ENCODE peak calls at places on chromosomes 2 and 18, in nine cellular contexts. One of them, this sample, is unnamed.

GRCh38 chr2:128558895-128559532 is 240.3 kb upstream of the HS6ST1 start:
- DNase-seq in body of pancreas: no peak
- DNase-seq in A549: no peak
- DNase-seq in OCI-LY7: no peak
- DNase-seq in right lobe of liver: no peak
- DNase-seq in tibial artery: no peak
- DNase-seq in SJSA1: no peak
- DNase-seq in PC-9: peak; percentile 89
- DNase-seq in transverse colon: no peak
- DNase-seq in this sample: peak; percentile 10

GRCh38 chr2:94762600-94762999 is 108.6 kb upstream of the TEKT4 start:
- DNase-seq in body of pancreas: no peak
- DNase-seq in A549: no peak
- DNase-seq in OCI-LY7: no peak
- DNase-seq in right lobe of liver: no peak
- DNase-seq in tibial artery: no peak
- DNase-seq in SJSA1: no peak
- DNase-seq in PC-9: peak; percentile 49
- DNase-seq in transverse colon: no peak
- DNase-seq in this sample: no peak

GRCh38 chr2:238929242-238930081 is 81.6 kb downstream of the TWIST2 start:
- DNase-seq in body of pancreas: no peak
- DNase-seq in A549: no peak
- DNase-seq in OCI-LY7: no peak
- DNase-seq in right lobe of liver: no peak
- DNase-seq in tibial artery: peak; percentile 76
- DNase-seq in SJSA1: peak; percentile 67
- DNase-seq in PC-9: no peak
- DNase-seq in transverse colon: peak; percentile 22
- DNase-seq in this sample: peak; percentile 66

GRCh38 chr2:137929504-137929886 is 34.8 kb upstream of the HNMT start:
- DNase-seq in body of pancreas: no peak
- DNase-seq in A549: no peak
- DNase-seq in OCI-LY7: no peak
- DNase-seq in right lobe of liver: no peak
- DNase-seq in tibial artery: no peak
- DNase-seq in SJSA1: no peak
- DNase-seq in PC-9: no peak
- DNase-seq in transverse colon: no peak
- DNase-seq in this sample: no peak

GRCh38 chr2:141381946-141382345 is 748.9 kb downstream of the LRP1B start:
- DNase-seq in body of pancreas: no peak
- DNase-seq in A549: no peak
- DNase-seq in OCI-LY7: no peak
- DNase-seq in right lobe of liver: no peak
- DNase-seq in tibial artery: no peak
- DNase-seq in SJSA1: no peak
- DNase-seq in PC-9: no peak
- DNase-seq in transverse colon: no peak
- DNase-seq in this sample: no peak

GRCh38 chr2:173451137-173451536 is 96.5 kb downstream of the CDCA7 start:
- DNase-seq in body of pancreas: no peak
- DNase-seq in A549: no peak
- DNase-seq in OCI-LY7: no peak
- DNase-seq in right lobe of liver: no peak
- DNase-seq in tibial artery: no peak
- DNase-seq in SJSA1: no peak
- DNase-seq in PC-9: no peak
- DNase-seq in transverse colon: no peak
- DNase-seq in this sample: no peak

GRCh38 chr2:239777219-239777618 is 247.9 kb downstream of the NDUFA10 start:
- DNase-seq in body of pancreas: no peak
- DNase-seq in A549: no peak
- DNase-seq in OCI-LY7: no peak
- DNase-seq in right lobe of liver: no peak
- DNase-seq in tibial artery: peak; percentile 9
- DNase-seq in SJSA1: no peak
- DNase-seq in PC-9: no peak
- DNase-seq in transverse colon: no peak
- DNase-seq in this sample: no peak

GRCh38 chr2:61720911-61721310 is 132.9 kb downstream of the FAM161A start:
- DNase-seq in body of pancreas: no peak
- DNase-seq in A549: no peak
- DNase-seq in OCI-LY7: no peak
- DNase-seq in right lobe of liver: no peak
- DNase-seq in tibial artery: no peak
- DNase-seq in SJSA1: no peak
- DNase-seq in PC-9: no peak
- DNase-seq in transverse colon: no peak
- DNase-seq in this sample: no peak

GRCh38 chr2:68318686-68319396 is 908 bp downstream of the CNRIP1 start:
- DNase-seq in body of pancreas: no peak
- DNase-seq in A549: peak; percentile 6
- DNase-seq in OCI-LY7: no peak
- DNase-seq in right lobe of liver: peak; percentile 28
- DNase-seq in tibial artery: peak; percentile 43
- DNase-seq in SJSA1: no peak
- DNase-seq in PC-9: no peak
- DNase-seq in transverse colon: peak; percentile 10
- DNase-seq in this sample: peak; percentile 21

GRCh38 chr2:188291142-188291616 is 495 bp upstream of the GULP1 start:
- DNase-seq in body of pancreas: peak; percentile 66
- DNase-seq in A549: peak; percentile 54
- DNase-seq in OCI-LY7: no peak
- DNase-seq in right lobe of liver: no peak
- DNase-seq in tibial artery: no peak
- DNase-seq in SJSA1: no peak
- DNase-seq in PC-9: no peak
- DNase-seq in transverse colon: peak; percentile 15
- DNase-seq in this sample: peak; percentile 52

GRCh38 chr2:4973973-4974372 is 718.2 kb upstream of the SOX11 start:
- DNase-seq in body of pancreas: no peak
- DNase-seq in A549: no peak
- DNase-seq in OCI-LY7: no peak
- DNase-seq in right lobe of liver: no peak
- DNase-seq in tibial artery: no peak
- DNase-seq in SJSA1: no peak
- DNase-seq in PC-9: no peak
- DNase-seq in transverse colon: no peak
- DNase-seq in this sample: no peak

GRCh38 chr18:27887287-27887686 is 289.6 kb downstream of the CDH2 start:
- DNase-seq in body of pancreas: no peak
- DNase-seq in A549: peak; percentile 14
- DNase-seq in OCI-LY7: no peak
- DNase-seq in right lobe of liver: no peak
- DNase-seq in tibial artery: no peak
- DNase-seq in SJSA1: no peak
- DNase-seq in PC-9: no peak
- DNase-seq in transverse colon: no peak
- DNase-seq in this sample: no peak

GRCh38 chr18:29321561-29321960 is 1144.6 kb upstream of the CDH2 start:
- DNase-seq in body of pancreas: no peak
- DNase-seq in A549: no peak
- DNase-seq in OCI-LY7: no peak
- DNase-seq in right lobe of liver: no peak
- DNase-seq in tibial artery: no peak
- DNase-seq in SJSA1: no peak
- DNase-seq in PC-9: no peak
- DNase-seq in transverse colon: no peak
- DNase-seq in this sample: no peak

GRCh38 chr2:99386011-99386410 is 48.8 kb downstream of the EIF5B start:
- DNase-seq in body of pancreas: no peak
- DNase-seq in A549: no peak
- DNase-seq in OCI-LY7: no peak
- DNase-seq in right lobe of liver: no peak
- DNase-seq in tibial artery: no peak
- DNase-seq in SJSA1: no peak
- DNase-seq in PC-9: no peak
- DNase-seq in transverse colon: no peak
- DNase-seq in this sample: no peak

GRCh38 chr2:99389946-99390345 is 52.8 kb downstream of the EIF5B start:
- DNase-seq in body of pancreas: no peak
- DNase-seq in A549: no peak
- DNase-seq in OCI-LY7: no peak
- DNase-seq in right lobe of liver: no peak
- DNase-seq in tibial artery: no peak
- DNase-seq in SJSA1: no peak
- DNase-seq in PC-9: no peak
- DNase-seq in transverse colon: no peak
- DNase-seq in this sample: no peak

GRCh38 chr2:99389371-99389770 is 52.2 kb downstream of the EIF5B start:
- DNase-seq in body of pancreas: no peak
- DNase-seq in A549: no peak
- DNase-seq in OCI-LY7: no peak
- DNase-seq in right lobe of liver: no peak
- DNase-seq in tibial artery: no peak
- DNase-seq in SJSA1: no peak
- DNase-seq in PC-9: no peak
- DNase-seq in transverse colon: no peak
- DNase-seq in this sample: no peak

GRCh38 chr2:99388892-99389291 is 51.7 kb downstream of the EIF5B start:
- DNase-seq in body of pancreas: no peak
- DNase-seq in A549: no peak
- DNase-seq in OCI-LY7: no peak
- DNase-seq in right lobe of liver: no peak
- DNase-seq in tibial artery: no peak
- DNase-seq in SJSA1: no peak
- DNase-seq in PC-9: no peak
- DNase-seq in transverse colon: no peak
- DNase-seq in this sample: no peak
- H3K27ac ChIP-seq in body of pancreas: no peak overlapping the region
- H3K27ac ChIP-seq in A549: no peak overlapping the region
- H3K27ac ChIP-seq in OCI-LY7: no peak overlapping the region
- H3K27ac ChIP-seq in right lobe of liver: no peak overlapping the region
- H3K27ac ChIP-seq in tibial artery: no peak overlapping the region
- H3K27ac ChIP-seq in SJSA1: no peak overlapping the region
- H3K27ac ChIP-seq in PC-9: no peak overlapping the region
- H3K27ac ChIP-seq in transverse colon: no peak overlapping the region
- H3K27ac ChIP-seq in this sample: no peak overlapping the region

GRCh38 chr2:219056896-219057708 is 3.6 kb downstream of the IHH start:
- DNase-seq in body of pancreas: no peak
- DNase-seq in A549: no peak
- DNase-seq in OCI-LY7: no peak
- DNase-seq in right lobe of liver: no peak
- DNase-seq in tibial artery: no peak
- DNase-seq in SJSA1: no peak
- DNase-seq in PC-9: no peak
- DNase-seq in transverse colon: no peak
- DNase-seq in this sample: peak; percentile 21
- H3K4me3 ChIP-seq in body of pancreas: no peak overlapping the region
- H3K4me3 ChIP-seq in A549: no peak overlapping the region
- H3K4me3 ChIP-seq in OCI-LY7: no peak overlapping the region
- H3K4me3 ChIP-seq in right lobe of liver: no peak overlapping the region
- H3K4me3 ChIP-seq in tibial artery: no peak overlapping the region
- H3K4me3 ChIP-seq in SJSA1: no peak overlapping the region
- H3K4me3 ChIP-seq in PC-9: no peak overlapping the region
- H3K4me3 ChIP-seq in transverse colon: peak overlapping the region; percentile 68
- H3K4me3 ChIP-seq in this sample: no peak overlapping the region

GRCh38 chr2:54478899-54479298 is 22.8 kb downstream of the SPTBN1 start:
- DNase-seq in body of pancreas: no peak
- DNase-seq in A549: no peak
- DNase-seq in OCI-LY7: no peak
- DNase-seq in right lobe of liver: no peak
- DNase-seq in tibial artery: no peak
- DNase-seq in SJSA1: no peak
- DNase-seq in PC-9: no peak
- DNase-seq in transverse colon: no peak
- DNase-seq in this sample: no peak

GRCh38 chr2:54473876-54474275 is 17.7 kb downstream of the SPTBN1 start:
- DNase-seq in body of pancreas: no peak
- DNase-seq in A549: no peak
- DNase-seq in OCI-LY7: no peak
- DNase-seq in right lobe of liver: no peak
- DNase-seq in tibial artery: no peak
- DNase-seq in SJSA1: no peak
- DNase-seq in PC-9: no peak
- DNase-seq in transverse colon: no peak
- DNase-seq in this sample: no peak

GRCh38 chr2:54476852-54477251 is 20.7 kb downstream of the SPTBN1 start:
- DNase-seq in body of pancreas: no peak
- DNase-seq in A549: no peak
- DNase-seq in OCI-LY7: no peak
- DNase-seq in right lobe of liver: no peak
- DNase-seq in tibial artery: no peak
- DNase-seq in SJSA1: no peak
- DNase-seq in PC-9: no peak
- DNase-seq in transverse colon: no peak
- DNase-seq in this sample: no peak

GRCh38 chr2:54475919-54476318 is 19.8 kb downstream of the SPTBN1 start:
- DNase-seq in body of pancreas: no peak
- DNase-seq in A549: no peak
- DNase-seq in OCI-LY7: no peak
- DNase-seq in right lobe of liver: no peak
- DNase-seq in tibial artery: no peak
- DNase-seq in SJSA1: no peak
- DNase-seq in PC-9: no peak
- DNase-seq in transverse colon: no peak
- DNase-seq in this sample: no peak

DNA sequence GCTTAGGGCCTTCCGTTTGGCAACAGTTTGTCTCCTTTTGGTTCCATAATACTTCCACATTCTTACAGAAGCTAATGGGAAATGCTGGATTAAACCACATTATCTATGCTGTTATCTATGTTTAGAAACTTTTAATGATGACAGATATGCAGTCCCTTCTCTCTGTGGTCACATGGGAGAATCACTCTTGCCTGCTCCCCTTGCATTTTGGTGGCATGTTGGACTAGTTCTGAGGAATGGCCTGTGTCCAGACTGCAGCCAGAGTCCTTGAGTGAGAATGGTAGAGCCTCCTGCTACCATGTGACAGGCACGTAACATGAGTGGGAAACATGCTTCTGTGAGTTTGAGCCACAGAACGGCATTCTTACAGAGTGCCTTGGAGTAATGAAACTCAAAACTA is 19.2 kb downstream of the SPTBN1 start:
- DNase-seq in body of pancreas: peak; percentile 15
- DNase-seq in A549: no peak
- DNase-seq in OCI-LY7: no peak
- DNase-seq in right lobe of liver: no peak
- DNase-seq in tibial artery: no peak
- DNase-seq in SJSA1: no peak
- DNase-seq in PC-9: no peak
- DNase-seq in transverse colon: no peak
- DNase-seq in this sample: no peak
- H3K4me1 ChIP-seq in body of pancreas: peaks cover 27% of the 10 kb centered on the region
- H3K4me1 ChIP-seq in A549: peaks cover 68% of the 10 kb centered on the region
- H3K4me1 ChIP-seq in OCI-LY7: peaks cover 14% of the 10 kb centered on the region
- H3K4me1 ChIP-seq in right lobe of liver: no peaks in the 10 kb centered on the region
- H3K4me1 ChIP-seq in tibial artery: peaks cover 48% of the 10 kb centered on the region
- H3K4me1 ChIP-seq in SJSA1: peaks cover 36% of the 10 kb centered on the region
- H3K4me1 ChIP-seq in PC-9: peaks cover 10% of the 10 kb centered on the region
- H3K4me1 ChIP-seq in transverse colon: peaks cover 28% of the 10 kb centered on the region
- H3K4me1 ChIP-seq in this sample: peaks cover 69% of the 10 kb centered on the region

DNA sequence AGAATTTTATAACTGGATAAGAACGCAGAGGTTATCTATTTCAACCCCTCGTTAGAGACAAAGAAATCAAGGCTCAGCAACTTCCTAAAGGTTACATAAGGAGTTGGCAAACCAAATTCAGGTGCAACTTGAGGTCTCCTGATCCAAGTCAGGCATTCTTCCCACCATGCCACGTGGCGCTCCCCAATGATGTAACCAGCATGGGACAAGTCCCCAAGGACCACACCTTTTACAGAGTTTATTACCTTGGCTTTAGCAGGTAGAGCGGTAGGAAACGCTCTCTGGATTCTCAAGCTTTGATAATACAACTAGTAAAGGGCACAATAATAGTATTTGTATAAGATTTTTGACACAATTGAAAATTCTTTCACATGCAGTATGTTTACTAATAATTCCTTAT is 26.7 kb upstream of the MBOAT2 start:
- DNase-seq in body of pancreas: no peak
- DNase-seq in A549: no peak
- DNase-seq in OCI-LY7: no peak
- DNase-seq in right lobe of liver: no peak
- DNase-seq in tibial artery: no peak
- DNase-seq in SJSA1: no peak
- DNase-seq in PC-9: no peak
- DNase-seq in transverse colon: no peak
- DNase-seq in this sample: no peak
- H3K27ac ChIP-seq in body of pancreas: no peak overlapping the region
- H3K27ac ChIP-seq in A549: no peak overlapping the region
- H3K27ac ChIP-seq in OCI-LY7: no peak overlapping the region
- H3K27ac ChIP-seq in right lobe of liver: no peak overlapping the region
- H3K27ac ChIP-seq in tibial artery: no peak overlapping the region
- H3K27ac ChIP-seq in SJSA1: no peak overlapping the region
- H3K27ac ChIP-seq in PC-9: no peak overlapping the region
- H3K27ac ChIP-seq in transverse colon: no peak overlapping the region
- H3K27ac ChIP-seq in this sample: no peak overlapping the region

This sample was measured in adrenal gland.